ENCODE peak calls at places on chromosome 22, in eight cellular contexts. K is left ventricle myocardium inferior, E is kidney, G is pancreas, B is prostate gland, I is H9, C is brain microvascular endothelial cell, N is osteoblast. H is an unnamed sample.
A peak's percentile ranks its signal among the peaks of the same experiment; 100 is the strongest.

GRCh38 chr22:49934891-49935557 is 16.6 kb downstream of the CRELD2 start:
- DNase-seq in N (peak; percentile 95), E (peak; percentile 98), K (peak; percentile 90), G (peak; percentile 86), I (peak; percentile 67), B (peak; percentile 76), C (no peak), H (peak; percentile 95)

GRCh38 chr22:49561976-49562375 is 265.7 kb downstream of the BRD1 start:
- DNase-seq in I (no peak), B (no peak), E (no peak), G (no peak), K (no peak), C (no peak), N (no peak), H (no peak)

GRCh38 chr22:40965936-40966557 is 14.9 kb downstream of the RBX1 start:
- DNase-seq in N (no peak), I (no peak), C (no peak), B (peak; percentile 22), E (no peak), G (no peak), K (no peak), H (no peak)

GRCh38 chr22:45823331-45823730 is 151.7 kb downstream of the ATXN10 start:
- DNase-seq in B (no peak), N (no peak), G (no peak), C (no peak), I (no peak), K (no peak), E (no peak), H (no peak)

GRCh38 chr22:36577019-36577418 is 48.1 kb upstream of the EIF3D start:
- DNase-seq in G (no peak), B (no peak), E (no peak), I (no peak), N (peak; percentile 94), K (no peak), C (peak; percentile 89), H (no peak)

GRCh38 chr22:25488244-25489020 is 76.0 kb upstream of the GRK3 start:
- DNase-seq in K (peak; percentile 65), G (peak; percentile 82), N (peak; percentile 73), C (peak; percentile 93), E (peak; percentile 85), B (peak; percentile 27), I (no peak), H (peak; percentile 55)

GRCh38 chr22:36541831-36542391 is 12.9 kb upstream of the EIF3D start:
- DNase-seq in G (no peak), I (no peak), C (peak; percentile 81), B (peak; percentile 33), K (no peak), N (peak; percentile 86), E (no peak), H (no peak)

GRCh38 chr22:41770715-41771452 is 29.6 kb upstream of the CCDC134 start:
- DNase-seq in G (no peak), N (no peak), I (no peak), E (no peak), K (no peak), B (no peak), C (no peak), H (no peak)

GRCh38 chr22:37334859-37335818 is 52.8 kb downstream of the CYTH4 start:
- DNase-seq in K (no peak), I (peak; percentile 74), N (peak; percentile 86), E (no peak), C (no peak), B (no peak), G (no peak), H (no peak)

GRCh38 chr22:38735126-38735464 is 20.7 kb downstream of the SUN2 start:
- DNase-seq in N (peak; percentile 62), K (peak; percentile 11), E (peak; percentile 59), C (no peak), G (no peak), I (no peak), B (no peak), H (peak; percentile 45)
- H3K27ac ChIP-seq in N (no peak overlapping the region), K (peak overlapping the region; percentile 84), E (no peak overlapping the region), C (no peak overlapping the region), G (peak overlapping the region; percentile 79), I (no peak overlapping the region), B (peak overlapping the region; percentile 66), H (peak overlapping the region; percentile 79)

DNA sequence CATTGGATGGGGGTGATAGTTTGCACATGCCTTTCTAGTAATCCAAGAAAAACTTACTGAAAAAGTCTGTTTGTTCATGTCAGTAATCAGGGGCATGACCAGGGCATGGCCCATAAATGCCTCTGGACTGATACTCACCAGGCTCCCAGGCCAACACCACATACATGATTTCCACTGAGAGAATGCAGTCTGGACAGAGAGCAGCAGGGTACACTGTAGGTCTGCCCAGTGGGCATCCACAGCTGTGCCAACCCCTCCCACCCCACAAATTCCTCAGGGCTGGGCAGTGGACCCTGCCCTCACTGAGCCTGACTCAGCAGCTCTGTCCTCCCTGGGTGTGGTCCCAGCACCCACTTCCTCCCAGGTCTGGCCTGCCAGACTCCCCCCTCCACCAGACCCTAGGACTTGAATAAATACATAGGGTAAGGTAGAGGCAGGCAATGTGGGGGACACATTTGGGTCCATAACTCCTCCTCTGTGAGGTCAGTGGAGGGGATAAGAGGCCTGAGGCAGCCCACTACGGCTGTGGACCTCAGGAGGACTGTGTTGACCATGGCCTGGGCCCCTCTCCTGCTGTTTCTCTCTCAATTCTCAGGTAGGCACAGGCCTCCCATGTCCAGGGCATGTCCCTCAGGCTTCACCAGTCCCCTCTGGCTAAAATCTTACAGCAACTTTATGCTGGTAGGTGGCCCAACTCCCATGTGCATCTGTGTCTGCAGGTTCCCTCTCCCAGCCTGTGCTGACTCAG is 92.2 kb upstream of the TOP3B start:
- DNase-seq in N (no peak), B (no peak), G (no peak), K (no peak), I (no peak), E (no peak), C (no peak), H (no peak)
- TF ChIP-seq CTCF in N (no peak), B (no peak), G (no peak), K (no peak), I (no peak), E (no peak), C (no peak), H (no peak)

DNA sequence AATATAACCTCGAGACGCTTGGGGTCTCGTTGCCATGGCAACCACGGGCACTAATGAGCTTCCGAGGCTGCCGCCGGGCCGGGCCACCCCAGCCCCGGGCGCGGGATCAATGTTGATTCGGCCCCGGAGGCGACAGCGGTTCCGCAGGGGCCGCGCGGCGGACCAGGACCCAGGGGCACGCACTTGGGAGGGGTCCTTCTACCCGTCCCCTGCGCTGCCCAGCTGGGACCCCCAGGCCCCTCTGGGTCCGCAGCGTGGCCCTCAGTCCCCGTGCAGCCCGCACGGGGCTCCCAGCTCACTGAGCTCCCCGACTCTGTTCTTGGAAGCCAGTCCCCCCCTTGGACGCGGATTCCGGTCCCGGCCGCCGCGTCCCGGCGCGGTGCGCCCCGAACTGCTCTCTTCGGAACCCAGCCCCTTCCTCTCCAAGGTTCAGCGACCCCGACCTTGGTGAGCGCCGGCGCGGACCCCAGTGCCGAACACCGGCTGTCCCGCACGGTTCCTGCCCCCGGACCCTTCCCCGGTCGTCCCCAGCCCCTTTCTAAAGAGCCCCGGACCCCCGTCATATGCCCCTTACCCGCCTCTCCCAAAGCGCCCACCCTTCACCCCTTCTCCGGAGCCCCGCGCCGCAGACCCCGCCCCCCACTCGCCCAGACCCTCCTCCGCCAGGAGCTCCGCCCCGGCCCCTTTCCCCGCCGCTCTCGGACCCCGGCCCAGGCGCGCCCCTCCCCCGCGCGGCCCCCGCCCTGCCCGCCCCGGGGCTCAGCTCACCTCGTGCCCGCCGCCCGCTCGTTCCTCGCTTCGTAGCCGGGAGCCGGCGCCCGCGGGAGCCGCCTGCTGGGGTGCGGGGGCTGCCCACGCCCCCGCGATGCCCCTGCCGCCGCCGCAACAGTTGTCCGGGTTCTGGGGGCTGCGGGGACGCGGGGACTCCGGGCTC is 18.2 kb upstream of the SHISAL1 start:
- DNase-seq in K (no peak), C (no peak), E (no peak), N (peak; percentile 92), I (peak; percentile 57), G (no peak), B (no peak), H (no peak)
- H3K27ac ChIP-seq in K (no peak overlapping the region), C (no peak overlapping the region), E (no peak overlapping the region), N (peak overlapping the region; percentile 28), I (no peak overlapping the region), G (no peak overlapping the region), B (no peak overlapping the region), H (no peak overlapping the region)

GRCh38 chr22:33210129-33210784 is 152.1 kb upstream of the SYN3 start:
- DNase-seq in B (no peak), N (peak; percentile 87), G (peak; percentile 4), C (peak; percentile 11), I (peak; percentile 79), K (no peak), E (no peak), H (no peak)
- TF ChIP-seq CTCF in B (peak; percentile 19), N (peak; percentile 61), G (peak; percentile 58), C (peak; percentile 65), I (peak; percentile 79), K (peak; percentile 64), E (peak; percentile 46), H (peak; percentile 34)

DNA sequence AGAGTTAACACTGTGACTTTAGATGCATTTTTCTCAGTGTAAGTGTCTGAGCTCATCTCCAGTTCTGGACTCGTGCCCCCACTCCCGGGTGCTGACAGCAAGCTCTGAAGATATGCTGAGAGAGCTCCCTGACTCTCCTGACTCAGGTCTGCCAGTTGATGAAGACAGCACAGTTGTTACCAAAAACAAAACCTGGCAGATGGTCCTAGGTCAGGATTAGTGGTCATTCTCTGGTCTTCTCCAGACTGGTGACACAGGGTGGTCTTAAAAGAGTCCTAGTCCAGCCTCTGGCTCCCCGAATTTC is 8.6 kb downstream of the MIAT start:
- DNase-seq in G (no peak), I (no peak), N (peak; percentile 74), B (no peak), C (peak; percentile 61), E (no peak), K (no peak), H (no peak)
- H3K27ac ChIP-seq in G (no peak overlapping the region), I (no peak overlapping the region), N (peak overlapping the region; percentile 13), B (no peak overlapping the region), C (no peak overlapping the region), E (no peak overlapping the region), K (no peak overlapping the region), H (no peak overlapping the region)

DNA sequence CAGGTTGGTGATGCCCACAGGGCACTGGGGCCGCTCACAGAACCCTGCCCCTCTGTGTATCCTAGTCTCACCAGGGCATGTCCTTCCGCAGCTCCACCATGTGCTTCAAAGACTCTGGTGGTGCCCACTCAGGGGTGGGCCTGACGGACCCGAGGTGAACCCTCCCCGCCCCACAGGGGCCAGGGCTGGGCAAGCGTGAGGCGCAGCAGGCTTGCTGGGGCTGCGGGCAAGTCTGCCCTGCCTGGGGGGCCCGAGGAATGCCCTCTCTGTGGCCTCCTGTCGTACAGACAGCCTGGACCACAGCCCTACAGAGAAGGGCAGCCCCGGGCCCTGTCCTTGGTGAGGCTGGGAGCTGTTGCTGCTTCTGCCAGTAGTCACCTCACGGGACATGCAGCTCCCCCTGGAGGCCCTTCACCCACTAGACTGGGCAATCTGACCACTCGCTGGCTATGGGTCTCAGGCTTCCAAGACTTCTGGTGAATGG is 40.2 kb downstream of the TBX1 start:
- DNase-seq in C (peak; percentile 24), E (peak; percentile 69), N (peak; percentile 90), I (peak; percentile 69), G (no peak), K (no peak), B (no peak), H (no peak)
- TF ChIP-seq CTCF in C (peak; percentile 75), E (no peak), N (peak; percentile 40), I (peak; percentile 61), G (no peak), K (peak; percentile 39), B (no peak), H (peak; percentile 27)

GRCh38 chr22:23709107-23709506 is 18.3 kb downstream of the RGL4 start:
- DNase-seq in N (no peak), E (no peak), G (no peak), C (no peak), K (no peak), I (no peak), B (no peak), H (no peak)
- H3K27ac ChIP-seq in N (no peak overlapping the region), E (no peak overlapping the region), G (no peak overlapping the region), C (no peak overlapping the region), K (no peak overlapping the region), I (no peak overlapping the region), B (no peak overlapping the region), H (no peak overlapping the region)

GRCh38 chr22:29855611-29856181 is 17.6 kb upstream of the ASCC2 start:
- DNase-seq in B (no peak), G (no peak), C (no peak), N (no peak), E (no peak), I (no peak), K (peak; percentile 77), H (peak; percentile 49)
- TF ChIP-seq CTCF in B (no peak), G (no peak), C (no peak), N (no peak), E (no peak), I (no peak), K (peak; percentile 36), H (peak; percentile 27)